ENCODE peak calls at places on chromosome 1, in seven cellular contexts. E is transverse colon, R is mammary epithelial cell, B is mesendoderm, I is cardiac muscle cell, K is HCT116, Z is suprapubic skin. V is an unnamed sample.

GRCh38 chr1:207838156-207839082 is 72.5 kb downstream of the CD34 start:
- DNase-seq in E (no peak), R (no peak), I (peak; percentile 30), Z (no peak), K (no peak), B (no peak), V (no peak)

GRCh38 chr1:28301368-28302174 is 27.3 kb upstream of the MED18 start:
- DNase-seq in B (no peak), R (peak; percentile 44), I (peak; percentile 74), Z (no peak), E (no peak), K (no peak), V (no peak)

GRCh38 chr1:101187287-101187686 is 49.5 kb upstream of the S1PR1 start:
- DNase-seq in K (no peak), B (no peak), Z (no peak), E (no peak), R (no peak), I (no peak), V (no peak)

GRCh38 chr1:59391216-59392179 is 94.6 kb downstream of the FGGY start:
- DNase-seq in I (no peak), B (no peak), E (no peak), K (no peak), Z (no peak), R (no peak), V (no peak)

GRCh38 chr1:160224606-160225005 is 19.4 kb downstream of the PEA15 start:
- DNase-seq in E (no peak), Z (no peak), I (no peak), B (no peak), K (no peak), R (peak; percentile 66), V (no peak)

GRCh38 chr1:67058761-67059160 is 4.8 kb upstream of the SLC35D1 start:
- DNase-seq in B (no peak), E (no peak), Z (no peak), R (no peak), K (no peak), I (peak; percentile 26), V (no peak)

GRCh38 chr1:62515055-62515454 is 78.2 kb downstream of the USP1 start:
- DNase-seq in E (no peak), Z (no peak), I (peak; percentile 73), K (no peak), R (peak; percentile 19), B (no peak), V (no peak)

GRCh38 chr1:36203554-36204346 is 20.5 kb upstream of the THRAP3 start:
- DNase-seq in I (peak; percentile 83), E (peak; percentile 21), Z (no peak), K (no peak), B (peak; percentile 19), R (peak; percentile 23), V (peak; percentile 73)

GRCh38 chr1:205491794-205492193 is 12.7 kb upstream of the CDK18 start:
- DNase-seq in K (no peak), R (no peak), B (no peak), E (no peak), Z (no peak), I (no peak), V (no peak)

GRCh38 chr1:221994939-221995338 is 253.1 kb upstream of the DUSP10 start:
- DNase-seq in B (no peak), I (peak; percentile 73), E (no peak), Z (no peak), R (peak; percentile 96), K (no peak), V (no peak)

GRCh38 chr1:83791821-83792437 is 207.0 kb downstream of the TTLL7 start:
- DNase-seq in R (peak; percentile 34), I (no peak), E (no peak), B (no peak), Z (no peak), K (no peak), V (no peak)

DNA sequence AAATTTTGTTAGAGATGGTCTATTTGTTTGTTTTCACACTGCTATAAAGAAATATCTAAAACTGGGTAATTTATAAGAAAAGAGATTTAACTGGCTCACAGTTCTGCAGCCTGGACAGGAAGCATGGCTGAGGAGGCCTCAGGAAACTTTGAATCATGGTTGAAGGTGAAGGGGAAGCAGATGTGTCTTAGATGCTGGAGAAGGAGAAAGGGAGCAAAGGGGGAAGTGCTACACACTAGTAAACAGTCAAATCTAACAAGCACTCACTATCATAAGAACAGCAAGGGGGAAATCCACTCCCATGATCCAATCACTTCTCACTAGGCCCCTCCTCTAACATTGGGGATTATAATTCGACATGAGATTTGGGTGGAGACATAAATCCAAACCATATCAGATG is 76.8 kb upstream of the COL24A1 start:
- DNase-seq in I (no peak), R (no peak), K (no peak), Z (no peak), E (no peak), B (no peak), V (no peak)
- H3K36me3 ChIP-seq in I (no peaks in the 10 kb centered on the region), R (no peaks in the 10 kb centered on the region), K (no peaks in the 10 kb centered on the region), Z (no peaks in the 10 kb centered on the region), E (no peaks in the 10 kb centered on the region), B (no peaks in the 10 kb centered on the region), V (no peaks in the 10 kb centered on the region)

GRCh38 chr1:31415658-31416057 is 2.6 kb downstream of the SERINC2 start:
- DNase-seq in K (no peak), Z (no peak), E (no peak), B (no peak), I (no peak), R (peak; percentile 33), V (no peak)
- H3K4me1 ChIP-seq in K (peaks cover 8% of the 10 kb centered on the region), Z (peaks cover 37% of the 10 kb centered on the region), E (peaks cover 15% of the 10 kb centered on the region), B (peaks cover 4% of the 10 kb centered on the region), I (no peaks in the 10 kb centered on the region), R (peaks cover 73% of the 10 kb centered on the region), V (no peaks in the 10 kb centered on the region)

GRCh38 chr1:228094432-228095016 is 8.6 kb downstream of the C1orf35 start:
- DNase-seq in K (no peak), R (no peak), Z (peak; percentile 54), I (no peak), B (no peak), E (peak; percentile 6), V (no peak)

GRCh38 chr1:228091084-228091483 is 8.6 kb downstream of the ARF1 start:
- DNase-seq in B (no peak), R (no peak), Z (no peak), I (no peak), E (no peak), K (no peak), V (no peak)

GRCh38 chr1:228090613-228091081 is 8.1 kb downstream of the ARF1 start:
- DNase-seq in R (no peak), K (no peak), Z (no peak), I (peak; percentile 15), E (peak; percentile 16), B (no peak), V (no peak)

GRCh38 chr1:228093050-228093906 is 9.8 kb downstream of the C1orf35 start:
- DNase-seq in R (no peak), K (no peak), I (no peak), Z (no peak), E (no peak), B (no peak), V (no peak)

GRCh38 chr1:228092342-228093049 is 10.0 kb downstream of the ARF1 start:
- DNase-seq in B (no peak), R (no peak), Z (no peak), I (no peak), K (no peak), E (no peak), V (no peak)
- H3K36me3 ChIP-seq in B (peaks cover 12% of the 10 kb centered on the region), R (peaks cover 11% of the 10 kb centered on the region), Z (peaks cover 13% of the 10 kb centered on the region), I (peaks cover 3% of the 10 kb centered on the region), K (peaks cover 3% of the 10 kb centered on the region), E (no peaks in the 10 kb centered on the region), V (peaks cover 60% of the 10 kb centered on the region)

GRCh38 chr1:116571215-116571919 is 541 bp upstream of the CD58 start:
- DNase-seq in E (no peak), B (peak; percentile 34), I (no peak), K (no peak), R (peak; percentile 48), Z (no peak), V (peak; percentile 81)
- H3K4me1 ChIP-seq in E (peaks cover 14% of the 10 kb centered on the region), B (peaks cover 5% of the 10 kb centered on the region), I (peaks cover 24% of the 10 kb centered on the region), K (peaks cover 17% of the 10 kb centered on the region), R (peaks cover 20% of the 10 kb centered on the region), Z (peaks cover 38% of the 10 kb centered on the region), V (peaks cover 62% of the 10 kb centered on the region)

GRCh38 chr1:220160027-220160426 is 66.1 kb downstream of the IARS2 start:
- DNase-seq in K (no peak), I (peak; percentile 55), E (no peak), R (no peak), Z (no peak), B (no peak), V (no peak)
- H3K36me3 ChIP-seq in K (peaks cover 7% of the 10 kb centered on the region), I (peaks cover 43% of the 10 kb centered on the region), E (no peaks in the 10 kb centered on the region), R (peaks cover 21% of the 10 kb centered on the region), Z (peaks cover 73% of the 10 kb centered on the region), B (peaks cover 3% of the 10 kb centered on the region), V (no peaks in the 10 kb centered on the region)

GRCh38 chr1:31576743-31577455 is 584 bp downstream of the TINAGL1 start:
- DNase-seq in I (no peak), E (no peak), B (no peak), R (no peak), Z (no peak), K (no peak), V (no peak)
- H3K4me1 ChIP-seq in I (peaks cover 21% of the 10 kb centered on the region), E (peaks cover 60% of the 10 kb centered on the region), B (peaks cover 14% of the 10 kb centered on the region), R (peaks cover 65% of the 10 kb centered on the region), Z (peaks cover 53% of the 10 kb centered on the region), K (peaks cover 49% of the 10 kb centered on the region), V (peaks cover 47% of the 10 kb centered on the region)

DNA sequence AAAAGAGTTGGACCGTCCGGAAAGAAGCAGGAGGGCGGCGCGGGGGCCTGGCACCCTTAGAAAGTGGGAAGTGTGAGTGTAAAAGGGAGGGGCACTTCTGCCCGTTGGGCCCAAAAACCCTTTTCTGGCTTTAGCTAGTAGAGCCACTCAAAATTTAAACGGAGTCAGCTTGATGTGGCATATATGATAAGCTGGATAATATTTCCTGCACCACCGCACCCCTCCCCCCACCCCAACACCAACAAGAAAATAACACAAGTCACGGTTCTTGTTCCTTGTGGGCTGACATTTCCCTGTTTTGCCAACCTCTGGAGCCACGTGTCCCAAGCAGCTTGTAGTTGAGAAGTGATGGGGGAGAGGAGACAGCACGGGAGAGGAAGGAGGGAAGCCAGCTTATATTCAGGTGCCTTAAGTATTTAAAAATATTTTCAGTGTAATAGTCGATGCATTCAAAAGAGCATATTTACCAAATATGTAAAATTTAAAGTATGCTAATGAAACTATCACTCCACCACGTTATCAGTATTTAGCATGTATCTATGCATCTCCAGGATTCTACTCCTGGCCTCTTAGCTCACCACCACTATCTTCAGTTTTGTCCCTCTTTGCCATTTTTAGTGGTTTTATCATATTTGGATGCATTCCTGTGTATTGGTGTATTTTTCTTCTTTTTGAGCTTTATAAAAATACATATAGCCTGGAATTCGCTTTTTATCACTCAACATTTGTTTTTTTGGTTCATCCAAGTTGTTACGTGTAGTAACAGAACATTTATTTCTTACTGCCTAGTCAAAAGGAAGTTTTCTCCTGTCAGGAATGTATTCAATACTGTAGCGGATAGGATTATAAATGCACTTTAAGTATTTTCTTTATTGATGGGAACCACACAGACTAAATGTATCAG is 760 bp upstream of the DDX59 start:
- DNase-seq in E (peak; percentile 51), I (peak; percentile 82), R (no peak), B (peak; percentile 80), K (peak; percentile 69), Z (no peak), V (peak; percentile 60)
- H3K36me3 ChIP-seq in E (no peaks in the 10 kb centered on the region), I (no peaks in the 10 kb centered on the region), R (peaks cover 2% of the 10 kb centered on the region), B (no peaks in the 10 kb centered on the region), K (no peaks in the 10 kb centered on the region), Z (peaks cover 7% of the 10 kb centered on the region), V (no peaks in the 10 kb centered on the region)

V was measured in left lung.